ENCODE peak calls at places on chromosomes 12 and 14, in four cellular contexts. X, G, Z and H are unnamed samples.

GRCh38 chr12:69894800-69895199 is 69.8 kb downstream of the MYRFL start:
- DNase-seq in X (no peak), G (no peak), Z (no peak), H (no peak)

GRCh38 chr12:115337693-115338543 is 653.9 kb upstream of the TBX3 start:
- DNase-seq in X (no peak), G (peak), Z (peak), H (peak)

GRCh38 chr12:52044284-52044983 is 6.8 kb upstream of the NR4A1 start:
- DNase-seq in X (peak), G (peak), Z (peak), H (no peak)

GRCh38 chr14:94769413-94770250 is at the start of gene GSC:
- DNase-seq in X (peak), G (peak), Z (no peak), H (peak)

GRCh38 chr14:38309522-38310262 is 53.8 kb upstream of the CLEC14A start:
- DNase-seq in X (peak), G (no peak), Z (no peak), H (no peak)

GRCh38 chr12:19181666-19182426 is 52.3 kb downstream of the PLEKHA5 start:
- DNase-seq in X (peak), G (no peak), Z (peak), H (no peak)

GRCh38 chr14:93543766-93544165 is 113.0 kb downstream of the UNC79 start:
- DNase-seq in X (no peak), G (no peak), Z (peak), H (no peak)

GRCh38 chr12:68374315-68374982 is 42.3 kb upstream of the MDM1 start:
- DNase-seq in X (no peak), G (no peak), Z (no peak), H (no peak)

GRCh38 chr12:92147491-92147890 is 1.8 kb upstream of the BTG1 start:
- DNase-seq in X (no peak), G (no peak), Z (peak), H (no peak)

GRCh38 chr14:67345583-67345982 is 14.0 kb downstream of the ATP6V1D start:
- DNase-seq in X (no peak), G (no peak), Z (no peak), H (no peak)

GRCh38 chr14:68501621-68502052 is 291.2 kb downstream of the ZFP36L1 start:
- DNase-seq in X (no peak), G (peak), Z (no peak), H (no peak)

GRCh38 chr14:100900837-100901390 is 2.6 kb downstream of the RTL1 start:
- DNase-seq in X (no peak), G (no peak), Z (no peak), H (no peak)

GRCh38 chr14:40574780-40575179 is 1031.9 kb upstream of the LRFN5 start:
- DNase-seq in X (no peak), G (no peak), Z (no peak), H (no peak)

GRCh38 chr14:76715927-76716200 is 45.4 kb upstream of the VASH1 start:
- DNase-seq in X (no peak), G (no peak), Z (no peak), H (no peak)

GRCh38 chr12:38772427-38772826 is 133.0 kb downstream of the CPNE8 start:
- DNase-seq in X (no peak), G (no peak), Z (no peak), H (no peak)

GRCh38 chr12:90938451-90938850 is 16.5 kb downstream of the CCER1 start:
- DNase-seq in X (no peak), G (no peak), Z (peak), H (peak)

GRCh38 chr14:77988966-77989365 is 181.2 kb upstream of the NRXN3 start:
- DNase-seq in X (no peak), G (peak), Z (peak), H (no peak)

GRCh38 chr14:100062602-100063001 is 2.6 kb upstream of the EVL start:
- DNase-seq in X (no peak), G (no peak), Z (no peak), H (no peak)

GRCh38 chr14:68241862-68242490 is 422.4 kb downstream of the RAD51B start:
- DNase-seq in X (no peak), G (no peak), Z (no peak), H (no peak)

GRCh38 chr12:125340791-125341190 is 275.6 kb downstream of the AACS start:
- DNase-seq in X (no peak), G (peak), Z (peak), H (no peak)

GRCh38 chr12:32353540-32353939 is 45.8 kb upstream of the FGD4 start:
- DNase-seq in X (no peak), G (no peak), Z (no peak), H (no peak)

GRCh38 chr12:9319044-9319841 is 111.0 kb upstream of the PZP start:
- DNase-seq in X (no peak), G (no peak), Z (peak), H (no peak)

GRCh38 chr12:54042970-54043744 is 10.3 kb downstream of the HOXC5 start:
- DNase-seq in X (no peak), G (no peak), Z (no peak), H (no peak)

GRCh38 chr12:2860170-2860569 is 3.3 kb upstream of the TEX52 start:
- DNase-seq in X (no peak), G (no peak), Z (no peak), H (no peak)

GRCh38 chr12:53197011-53197640 is 9.9 kb downstream of the ITGB7 start:
- DNase-seq in X (no peak), G (no peak), Z (no peak), H (no peak)

GRCh38 chr14:95741051-95741490 is 27.1 kb upstream of the TCL1A start:
- DNase-seq in X (no peak), G (no peak), Z (no peak), H (peak)

GRCh38 chr12:10113920-10114319 is 15.1 kb upstream of the CLEC1A start:
- DNase-seq in X (no peak), G (no peak), Z (no peak), H (no peak)

GRCh38 chr12:117486840-117487659 is 125.6 kb upstream of the NOS1 start:
- DNase-seq in X (no peak), G (no peak), Z (no peak), H (peak)

GRCh38 chr12:128856791-128857078 is 3.5 kb downstream of the GLT1D1 start:
- DNase-seq in X (no peak), G (no peak), Z (no peak), H (no peak)
- H3K27ac ChIP-seq in X (no peak), G (peak), Z (no peak), H (no peak)

DNA sequence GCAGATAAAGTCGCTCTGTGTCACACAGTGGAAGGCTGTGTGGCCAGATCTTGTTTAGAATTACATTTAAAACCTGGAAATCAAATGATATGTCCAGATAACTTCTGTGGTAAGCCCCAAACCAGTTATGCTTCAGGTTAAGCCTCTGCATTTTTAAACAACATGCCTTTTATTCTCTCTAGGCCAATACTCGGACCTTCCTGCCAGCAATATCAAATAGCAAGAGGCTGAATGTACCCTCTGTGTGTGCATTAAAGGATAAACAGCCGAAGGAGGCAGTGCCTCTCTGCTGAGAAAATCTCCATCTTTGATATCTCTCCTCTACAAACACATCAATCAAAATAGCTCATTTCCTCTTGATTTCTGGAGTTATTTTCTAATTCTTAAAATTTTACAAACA is 67.1 kb upstream of the TMEM260 start:
- DNase-seq in X (no peak), G (no peak), Z (no peak), H (no peak)
- H3K27ac ChIP-seq in X (no peak), G (no peak), Z (no peak), H (no peak)

GRCh38 chr12:21334100-21334499 is 617 bp downstream of the SLCO1A2 start:
- DNase-seq in X (no peak), G (no peak), Z (no peak), H (no peak)

GRCh38 chr12:21337453-21337852 is 2.7 kb upstream of the SLCO1A2 start:
- DNase-seq in X (no peak), G (no peak), Z (no peak), H (no peak)

GRCh38 chr12:21337959-21338704 is 3.4 kb upstream of the SLCO1A2 start:
- DNase-seq in X (no peak), G (no peak), Z (no peak), H (no peak)

GRCh38 chr12:21336656-21337055 is 1.9 kb upstream of the SLCO1A2 start:
- DNase-seq in X (no peak), G (no peak), Z (no peak), H (no peak)

DNA sequence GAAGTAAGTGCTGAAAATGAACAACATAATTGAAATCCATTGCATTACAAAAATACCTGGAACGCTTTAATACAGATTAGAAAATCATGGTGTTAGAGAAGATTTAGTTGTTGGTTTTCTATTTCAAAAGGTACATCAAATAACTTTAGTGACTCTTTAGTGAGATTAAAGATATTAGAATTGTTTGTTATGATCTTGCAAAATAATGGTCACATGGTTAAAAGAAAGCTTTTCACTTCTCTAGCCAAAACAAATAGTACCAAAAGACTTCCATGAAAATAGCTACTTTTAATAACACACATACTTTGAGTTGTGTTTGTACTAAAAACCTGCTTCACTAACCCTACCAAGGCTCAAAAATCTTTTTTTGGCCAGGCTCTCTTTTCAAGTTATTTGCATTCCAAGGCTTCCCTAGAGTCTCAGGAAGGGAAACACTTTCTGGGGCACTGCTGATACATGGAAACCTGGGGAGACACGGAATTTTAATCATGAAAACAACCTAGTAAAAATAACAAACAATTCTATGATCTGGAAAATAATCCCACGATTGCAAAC is at the start of gene SLCO1A2:
- DNase-seq in X (no peak), G (no peak), Z (no peak), H (no peak)
- H3K27ac ChIP-seq in X (no peak), G (no peak), Z (no peak), H (no peak)

DNA sequence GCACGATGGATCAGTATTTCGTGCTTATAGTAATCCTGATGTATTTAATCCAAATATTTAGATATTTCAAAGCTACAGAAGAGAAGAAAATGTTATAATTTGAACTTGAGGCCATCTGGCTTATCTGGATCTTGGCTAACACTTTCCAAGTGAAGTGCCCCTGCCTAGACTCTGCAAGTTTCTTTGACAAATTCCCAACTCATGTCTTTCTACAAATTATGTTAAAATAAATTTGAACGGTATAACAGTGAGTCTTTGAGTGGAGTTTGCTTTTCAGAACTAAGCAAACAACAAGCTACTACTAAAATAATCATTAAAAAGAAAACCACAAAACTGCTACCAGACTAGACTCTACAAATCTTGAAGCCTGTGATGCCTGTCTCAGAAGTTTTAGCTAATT is 374.4 kb upstream of the PRICKLE1 start:
- DNase-seq in X (no peak), G (no peak), Z (no peak), H (no peak)
- H3K27ac ChIP-seq in X (no peak), G (no peak), Z (no peak), H (no peak)

DNA sequence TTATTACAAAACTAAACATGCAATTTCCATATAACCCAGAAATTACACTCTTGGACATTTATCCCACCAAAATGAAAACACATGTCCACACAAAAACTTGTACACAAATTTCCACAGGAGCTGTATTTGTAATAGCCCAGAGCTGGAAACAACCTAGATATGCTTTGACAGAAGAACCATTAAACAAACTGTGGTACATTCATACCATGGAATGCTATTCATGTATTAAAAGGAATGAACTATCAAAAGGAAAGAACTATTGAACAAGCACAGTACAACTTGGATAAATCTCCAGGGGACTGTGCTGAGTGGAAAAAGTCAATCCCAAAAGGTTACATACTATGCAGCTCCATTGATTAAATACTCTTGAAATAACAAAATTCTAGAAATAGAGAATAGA is 35.8 kb upstream of the ERGIC2 start:
- DNase-seq in X (no peak), G (no peak), Z (no peak), H (no peak)
- H3K27ac ChIP-seq in X (no peak), G (no peak), Z (no peak), H (no peak)

GRCh38 chr12:57236224-57236924 is 6.9 kb downstream of the SHMT2 start:
- DNase-seq in X (peak), G (no peak), Z (no peak), H (no peak)
- H3K27ac ChIP-seq in X (no peak), G (peak), Z (no peak), H (no peak)

DNA sequence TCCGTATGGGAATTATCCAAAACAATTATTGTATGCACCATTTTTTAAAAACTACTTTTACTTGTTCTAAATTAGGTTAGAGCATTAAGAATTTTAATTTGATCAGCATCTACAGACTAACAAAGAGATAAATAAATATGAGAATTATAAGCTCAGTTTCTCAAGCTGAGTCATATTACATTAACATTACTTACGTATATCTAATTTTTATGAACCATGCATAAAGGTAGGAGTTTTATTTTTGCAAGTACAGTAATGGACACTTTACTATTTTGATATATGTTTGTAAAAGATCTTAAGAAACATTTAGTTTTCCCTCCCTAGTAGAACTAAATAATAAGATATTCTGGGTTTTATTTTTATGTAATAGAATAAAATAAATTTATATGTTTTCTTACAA is 410.1 kb downstream of the TMEM117 start:
- DNase-seq in X (no peak), G (no peak), Z (no peak), H (no peak)
- H3K27ac ChIP-seq in X (no peak), G (no peak), Z (no peak), H (no peak)

GRCh38 chr12:132317233-132317938 is 12.0 kb downstream of the GALNT9 start:
- DNase-seq in X (peak), G (no peak), Z (no peak), H (no peak)

GRCh38 chr12:132314516-132315233 is 14.7 kb downstream of the GALNT9 start:
- DNase-seq in X (peak), G (no peak), Z (no peak), H (no peak)

GRCh38 chr12:132315507-132315906 is 13.9 kb downstream of the GALNT9 start:
- DNase-seq in X (peak), G (no peak), Z (no peak), H (no peak)

GRCh38 chr12:132316497-132317232 is 12.7 kb downstream of the GALNT9 start:
- DNase-seq in X (peak), G (no peak), Z (no peak), H (no peak)

DNA sequence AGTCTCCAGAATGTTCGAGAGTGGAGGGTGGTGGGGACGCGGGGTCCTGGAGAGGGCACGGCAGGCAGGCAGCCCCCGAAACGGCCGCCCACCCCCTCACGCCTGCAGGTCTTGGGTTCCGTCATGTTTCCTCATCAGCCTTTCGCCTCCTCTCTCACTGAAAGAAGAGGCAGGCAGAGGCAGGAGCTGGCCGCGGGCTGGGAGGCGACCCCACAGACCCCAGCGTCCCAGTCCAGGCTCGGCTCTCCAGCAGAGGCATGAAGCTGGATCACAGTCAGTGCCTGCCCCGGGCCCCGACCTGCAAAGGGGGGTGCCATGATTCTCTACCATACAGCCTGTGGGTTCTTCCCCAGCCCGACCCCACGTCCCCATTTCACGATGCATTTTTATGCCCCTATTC is 13.4 kb downstream of the GALNT9 start:
- DNase-seq in X (peak), G (no peak), Z (no peak), H (no peak)
- H3K27ac ChIP-seq in X (no peak), G (no peak), Z (no peak), H (no peak)

DNA sequence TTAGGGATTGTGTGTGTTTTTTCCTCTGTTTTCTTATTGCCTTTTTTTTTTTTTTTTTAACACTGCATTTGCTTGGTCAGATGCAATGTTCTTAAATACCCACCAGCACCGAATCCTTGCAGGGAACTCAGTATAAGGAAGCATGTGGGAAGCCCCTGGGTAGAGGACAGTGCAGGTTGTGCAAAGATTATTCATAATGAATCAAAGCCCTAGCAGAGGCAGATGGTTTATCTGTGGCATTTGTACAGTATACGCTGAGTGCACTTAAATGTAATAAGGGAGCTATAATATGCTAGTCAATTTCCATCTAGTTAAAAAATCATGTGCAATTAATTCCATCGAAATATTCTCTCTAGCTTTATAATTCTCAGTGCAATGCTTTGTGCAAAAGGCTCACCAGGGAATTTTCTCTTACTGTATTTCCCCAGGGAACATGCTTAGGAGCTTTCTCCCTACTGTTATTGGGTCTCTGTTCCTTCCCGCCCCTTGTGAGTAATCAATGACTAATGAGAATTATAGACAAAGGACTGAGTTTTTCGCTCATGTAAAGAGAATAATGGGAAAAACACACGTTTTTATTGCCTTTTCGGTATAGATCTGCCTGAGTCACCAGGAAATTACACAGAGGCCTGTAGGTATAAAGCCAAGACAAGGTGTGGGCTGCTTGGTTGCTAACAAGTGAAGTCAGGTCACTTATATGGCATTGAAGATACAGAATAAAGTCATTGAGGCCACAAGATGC is 1214.3 kb upstream of the TMEM132C start:
- DNase-seq in X (no peak), G (no peak), Z (no peak), H (peak)
- H3K27ac ChIP-seq in X (no peak), G (no peak), Z (no peak), H (peak)